ENCODE peak calls at places on chromosomes 6 and 20, in eight cellular contexts. One of them, this sample, is unnamed.

GRCh38 chr6:84910881-84911607 is 146.6 kb upstream of the TBX18 start:
- DNase-seq in IMR-90: no peak
- DNase-seq in mammary epithelial cell: no peak
- DNase-seq in GM23338: peak
- DNase-seq in astrocyte: no peak
- DNase-seq in PC-3: no peak
- DNase-seq in hepatocyte: no peak
- DNase-seq in PC-9: no peak
- DNase-seq in this sample: no peak

GRCh38 chr6:166902211-166902755 is 54.1 kb downstream of the RNASET2 start:
- DNase-seq in IMR-90: no peak
- DNase-seq in mammary epithelial cell: no peak
- DNase-seq in GM23338: no peak
- DNase-seq in astrocyte: no peak
- DNase-seq in PC-3: no peak
- DNase-seq in hepatocyte: no peak
- DNase-seq in PC-9: no peak
- DNase-seq in this sample: no peak

GRCh38 chr6:32799168-32799567 is 17.6 kb downstream of the HLA-DOB start:
- DNase-seq in IMR-90: no peak
- DNase-seq in mammary epithelial cell: no peak
- DNase-seq in GM23338: no peak
- DNase-seq in astrocyte: no peak
- DNase-seq in PC-3: no peak
- DNase-seq in hepatocyte: no peak
- DNase-seq in PC-9: no peak
- DNase-seq in this sample: peak

GRCh38 chr6:169099411-169100202 is 154.0 kb downstream of the THBS2 start:
- DNase-seq in IMR-90: peak
- DNase-seq in mammary epithelial cell: peak
- DNase-seq in GM23338: peak
- DNase-seq in astrocyte: peak
- DNase-seq in PC-3: peak
- DNase-seq in hepatocyte: peak
- DNase-seq in PC-9: no peak
- DNase-seq in this sample: no peak

GRCh38 chr6:56096946-56097345 is 150.4 kb downstream of the COL21A1 start:
- DNase-seq in IMR-90: no peak
- DNase-seq in mammary epithelial cell: no peak
- DNase-seq in GM23338: no peak
- DNase-seq in astrocyte: peak
- DNase-seq in PC-3: no peak
- DNase-seq in hepatocyte: no peak
- DNase-seq in PC-9: no peak
- DNase-seq in this sample: no peak

GRCh38 chr6:26155066-26155925 is 68.1 kb downstream of the HFE start:
- DNase-seq in IMR-90: no peak
- DNase-seq in mammary epithelial cell: peak
- DNase-seq in GM23338: peak
- DNase-seq in astrocyte: no peak
- DNase-seq in PC-3: peak
- DNase-seq in hepatocyte: peak
- DNase-seq in PC-9: no peak
- DNase-seq in this sample: no peak

GRCh38 chr6:166106076-166106686 is 61.5 kb downstream of the TBXT start:
- DNase-seq in IMR-90: peak
- DNase-seq in mammary epithelial cell: peak
- DNase-seq in GM23338: peak
- DNase-seq in astrocyte: peak
- DNase-seq in PC-3: peak
- DNase-seq in hepatocyte: peak
- DNase-seq in PC-9: no peak
- DNase-seq in this sample: no peak

GRCh38 chr20:6768228-6769185 is 1.0 kb downstream of the BMP2 start:
- DNase-seq in IMR-90: peak
- DNase-seq in mammary epithelial cell: peak
- DNase-seq in GM23338: peak
- DNase-seq in astrocyte: peak
- DNase-seq in PC-3: no peak
- DNase-seq in hepatocyte: peak
- DNase-seq in PC-9: no peak
- DNase-seq in this sample: peak

GRCh38 chr6:125792680-125793079 is 1.9 kb downstream of the NCOA7 start:
- DNase-seq in IMR-90: peak
- DNase-seq in mammary epithelial cell: peak
- DNase-seq in GM23338: no peak
- DNase-seq in astrocyte: peak
- DNase-seq in PC-3: no peak
- DNase-seq in hepatocyte: no peak
- DNase-seq in PC-9: no peak
- DNase-seq in this sample: peak

GRCh38 chr6:132289761-132290160 is 111.5 kb downstream of the MOXD1 start:
- DNase-seq in IMR-90: no peak
- DNase-seq in mammary epithelial cell: no peak
- DNase-seq in GM23338: peak
- DNase-seq in astrocyte: no peak
- DNase-seq in PC-3: no peak
- DNase-seq in hepatocyte: no peak
- DNase-seq in PC-9: no peak
- DNase-seq in this sample: no peak

GRCh38 chr6:10511477-10511876 is 9.7 kb upstream of the GCNT2 start:
- DNase-seq in IMR-90: no peak
- DNase-seq in mammary epithelial cell: no peak
- DNase-seq in GM23338: no peak
- DNase-seq in astrocyte: no peak
- DNase-seq in PC-3: peak
- DNase-seq in hepatocyte: peak
- DNase-seq in PC-9: no peak
- DNase-seq in this sample: no peak

GRCh38 chr6:113276631-113277030 is 580.5 kb upstream of the MARCKS start:
- DNase-seq in IMR-90: no peak
- DNase-seq in mammary epithelial cell: no peak
- DNase-seq in GM23338: no peak
- DNase-seq in astrocyte: no peak
- DNase-seq in PC-3: no peak
- DNase-seq in hepatocyte: no peak
- DNase-seq in PC-9: no peak
- DNase-seq in this sample: no peak

GRCh38 chr6:7901056-7901455 is 9.5 kb downstream of the TXNDC5 start:
- DNase-seq in IMR-90: no peak
- DNase-seq in mammary epithelial cell: no peak
- DNase-seq in GM23338: no peak
- DNase-seq in astrocyte: no peak
- DNase-seq in PC-3: no peak
- DNase-seq in hepatocyte: no peak
- DNase-seq in PC-9: no peak
- DNase-seq in this sample: no peak

DNA sequence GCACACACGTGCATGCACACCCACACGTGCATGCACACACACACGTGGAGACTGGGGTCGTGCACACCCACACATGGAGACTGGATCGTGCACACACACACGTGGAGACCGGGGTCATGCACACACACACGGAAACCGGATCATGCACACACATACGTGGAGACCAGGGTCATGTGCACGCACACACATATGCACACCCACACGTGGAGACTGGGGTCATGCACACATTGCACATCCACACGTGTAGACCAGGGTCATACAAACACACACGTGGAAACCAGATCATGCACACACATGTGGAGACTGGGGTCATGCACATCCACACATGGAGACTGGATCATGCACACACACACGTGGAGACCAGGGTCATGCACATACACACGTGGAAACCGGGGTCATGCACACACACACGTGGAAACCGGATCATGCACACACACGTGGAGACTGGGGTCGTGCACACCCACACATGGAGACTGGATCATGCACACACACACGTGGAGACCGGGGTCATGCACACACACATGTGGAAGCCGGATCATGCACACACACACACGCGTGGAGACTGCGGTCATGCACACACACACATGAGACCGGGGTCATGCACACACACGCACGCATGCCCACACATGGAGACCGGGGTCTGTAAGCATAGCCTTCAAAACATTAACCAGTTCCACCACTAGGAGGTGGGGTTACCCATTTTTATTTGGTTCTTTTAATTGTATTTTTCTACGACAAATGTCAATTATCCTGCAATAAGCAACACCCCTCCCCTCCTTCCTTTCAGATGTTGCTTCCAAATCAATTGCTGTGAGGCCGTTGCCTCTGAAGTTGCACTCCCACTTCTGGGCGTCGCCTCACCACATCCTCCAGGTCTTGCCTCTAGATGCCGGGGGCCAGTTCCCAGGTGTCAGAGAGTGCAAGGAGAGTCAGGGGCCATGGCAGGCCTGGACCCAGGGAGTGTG is 95.8 kb downstream of the TMEM242 start:
- DNase-seq in IMR-90: no peak
- DNase-seq in mammary epithelial cell: no peak
- DNase-seq in GM23338: peak
- DNase-seq in astrocyte: no peak
- DNase-seq in PC-3: peak
- DNase-seq in hepatocyte: no peak
- DNase-seq in PC-9: no peak
- DNase-seq in this sample: peak
- TF ChIP-seq CTCF in IMR-90: peak
- TF ChIP-seq CTCF in mammary epithelial cell: peak
- TF ChIP-seq CTCF in GM23338: peak
- TF ChIP-seq CTCF in astrocyte: peak
- TF ChIP-seq CTCF in PC-3: peak
- TF ChIP-seq CTCF in hepatocyte: no peak
- TF ChIP-seq CTCF in PC-9: peak
- TF ChIP-seq CTCF in this sample: peak

GRCh38 chr6:111543913-111544435 is 61.0 kb upstream of the REV3L start:
- DNase-seq in IMR-90: no peak
- DNase-seq in mammary epithelial cell: no peak
- DNase-seq in GM23338: no peak
- DNase-seq in astrocyte: no peak
- DNase-seq in PC-3: no peak
- DNase-seq in hepatocyte: no peak
- DNase-seq in PC-9: no peak
- DNase-seq in this sample: no peak

GRCh38 chr6:111536888-111537287 is 53.9 kb upstream of the REV3L start:
- DNase-seq in IMR-90: no peak
- DNase-seq in mammary epithelial cell: no peak
- DNase-seq in GM23338: no peak
- DNase-seq in astrocyte: no peak
- DNase-seq in PC-3: no peak
- DNase-seq in hepatocyte: no peak
- DNase-seq in PC-9: no peak
- DNase-seq in this sample: no peak

GRCh38 chr6:111541720-111542065 is 58.7 kb upstream of the REV3L start:
- DNase-seq in IMR-90: no peak
- DNase-seq in mammary epithelial cell: no peak
- DNase-seq in GM23338: no peak
- DNase-seq in astrocyte: no peak
- DNase-seq in PC-3: no peak
- DNase-seq in hepatocyte: no peak
- DNase-seq in PC-9: no peak
- DNase-seq in this sample: no peak

GRCh38 chr6:111540971-111541719 is 58.1 kb upstream of the REV3L start:
- DNase-seq in IMR-90: no peak
- DNase-seq in mammary epithelial cell: no peak
- DNase-seq in GM23338: no peak
- DNase-seq in astrocyte: peak
- DNase-seq in PC-3: no peak
- DNase-seq in hepatocyte: no peak
- DNase-seq in PC-9: no peak
- DNase-seq in this sample: no peak
- H2AFZ ChIP-seq in IMR-90: no peak
- H2AFZ ChIP-seq in mammary epithelial cell: no peak
- H2AFZ ChIP-seq in GM23338: no peak
- H2AFZ ChIP-seq in astrocyte: no peak
- H2AFZ ChIP-seq in PC-3: no peak
- H2AFZ ChIP-seq in hepatocyte: no peak
- H2AFZ ChIP-seq in PC-9: no peak
- H2AFZ ChIP-seq in this sample: no peak

DNA sequence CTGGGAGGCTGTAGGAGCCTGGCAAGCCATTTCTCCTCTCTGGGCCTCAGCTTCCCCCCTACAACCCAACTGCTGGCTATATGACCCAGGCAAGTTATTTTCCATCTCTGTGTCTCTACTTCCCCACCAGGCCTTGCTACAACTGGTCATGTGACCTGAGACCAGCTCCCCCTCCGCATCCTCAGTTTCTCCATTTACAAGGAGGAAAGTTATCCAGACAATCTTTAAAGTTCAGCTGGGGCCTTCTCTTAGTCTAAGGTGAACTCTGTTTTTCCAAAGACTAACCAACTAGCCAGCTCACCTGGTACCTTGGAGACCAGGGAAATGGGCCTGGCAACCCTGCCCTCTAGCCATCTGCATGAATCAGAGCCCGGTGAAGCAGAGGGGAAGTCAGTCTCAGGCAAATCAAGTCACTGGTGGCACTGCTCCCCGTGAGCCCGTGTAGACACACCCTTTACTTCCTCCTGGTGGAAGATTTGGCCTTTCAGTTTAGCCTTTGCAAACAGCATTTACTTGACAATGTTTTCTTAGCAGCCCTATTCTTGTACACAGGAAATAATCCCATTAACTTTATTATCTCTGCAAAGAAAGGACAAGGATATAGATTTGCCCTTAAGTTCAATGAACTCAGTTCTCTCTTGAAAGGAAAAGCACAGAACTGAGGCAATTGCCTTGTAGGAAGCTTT is 157.7 kb downstream of the VEGFA start:
- DNase-seq in IMR-90: no peak
- DNase-seq in mammary epithelial cell: peak
- DNase-seq in GM23338: no peak
- DNase-seq in astrocyte: no peak
- DNase-seq in PC-3: peak
- DNase-seq in hepatocyte: no peak
- DNase-seq in PC-9: peak
- DNase-seq in this sample: peak
- TF ChIP-seq CTCF in IMR-90: peak
- TF ChIP-seq CTCF in mammary epithelial cell: no peak
- TF ChIP-seq CTCF in GM23338: no peak
- TF ChIP-seq CTCF in astrocyte: no peak
- TF ChIP-seq CTCF in PC-3: peak
- TF ChIP-seq CTCF in hepatocyte: no peak
- TF ChIP-seq CTCF in PC-9: peak
- TF ChIP-seq CTCF in this sample: peak

DNA sequence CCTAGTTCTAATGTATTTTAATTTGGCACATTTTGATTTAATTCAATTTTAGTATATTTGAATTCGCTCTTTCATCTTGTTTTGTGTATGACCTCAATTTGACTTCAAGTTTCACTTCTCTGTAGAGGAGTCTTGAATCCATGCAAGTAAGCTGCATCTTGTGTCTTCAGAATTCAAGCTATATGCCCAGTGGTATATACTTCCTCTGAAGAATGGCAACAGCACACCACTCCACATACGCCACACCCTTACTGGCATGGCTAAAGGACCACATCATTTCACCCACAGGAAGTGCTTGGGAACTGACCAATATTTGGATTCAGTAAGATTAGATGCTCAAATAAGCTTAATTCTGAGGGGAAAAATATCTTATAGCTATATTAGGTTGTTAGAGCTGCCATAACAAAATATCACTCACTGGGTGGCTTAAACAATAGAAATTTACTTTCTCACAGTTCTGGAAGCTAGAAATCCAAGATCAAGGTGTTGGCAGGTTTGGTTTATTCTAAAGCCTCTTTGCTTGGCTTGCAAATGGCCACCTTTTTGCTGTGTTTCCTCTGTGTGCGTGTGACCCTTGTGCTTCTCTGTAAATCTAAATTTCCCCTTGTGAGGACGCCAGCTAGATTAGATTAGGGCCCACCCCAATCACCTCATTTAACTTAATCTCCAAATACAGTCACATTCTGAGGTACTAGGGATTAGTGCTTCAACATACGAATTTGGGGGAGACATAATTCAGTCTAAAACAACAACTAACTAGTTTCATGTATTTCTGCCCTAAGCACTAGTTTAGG is 2.8 kb upstream of the ASF1A start:
- DNase-seq in IMR-90: no peak
- DNase-seq in mammary epithelial cell: no peak
- DNase-seq in GM23338: no peak
- DNase-seq in astrocyte: no peak
- DNase-seq in PC-3: peak
- DNase-seq in hepatocyte: no peak
- DNase-seq in PC-9: no peak
- DNase-seq in this sample: no peak
- H2AFZ ChIP-seq in IMR-90: no peak
- H2AFZ ChIP-seq in mammary epithelial cell: peak
- H2AFZ ChIP-seq in GM23338: no peak
- H2AFZ ChIP-seq in astrocyte: no peak
- H2AFZ ChIP-seq in PC-3: peak
- H2AFZ ChIP-seq in hepatocyte: no peak
- H2AFZ ChIP-seq in PC-9: no peak
- H2AFZ ChIP-seq in this sample: no peak

This sample was measured in osteoblast.